ENCODE peak calls at places on chromosomes 4 and X, in seven cellular contexts. W, A, Z, X, H, B and L are unnamed samples. For H3K4me1, the result is how much of the 10 kb centered on the place peaks cover.

GRCh38 chr4:4859010-4859798 is at the start of gene MSX1:
- DNase-seq in X (peak), Z (peak), W (peak), B (no peak), H (peak), A (peak), L (peak)

GRCh38 chrX:102044496-102044895 is 81.0 kb upstream of the TCEAL2 start:
- DNase-seq in W (no peak), H (no peak), A (no peak), X (no peak), B (no peak), Z (no peak), L (no peak)

GRCh38 chr4:13984996-13985780 is 357.7 kb upstream of the BOD1L1 start:
- DNase-seq in W (no peak), B (no peak), H (peak), Z (no peak), X (no peak), A (no peak), L (no peak)

GRCh38 chrX:20189171-20189570 is 47.5 kb upstream of the EIF1AX start:
- DNase-seq in A (no peak), X (no peak), W (no peak), Z (no peak), B (no peak), H (no peak), L (no peak)

GRCh38 chr4:74621616-74622015 is 172.7 kb downstream of the BTC start:
- DNase-seq in X (no peak), Z (no peak), W (no peak), B (no peak), A (no peak), H (no peak), L (no peak)

GRCh38 chrX:43166874-43167273 is 388.9 kb upstream of the PPP1R2C start:
- DNase-seq in B (no peak), X (no peak), H (no peak), A (no peak), Z (no peak), W (no peak), L (no peak)

GRCh38 chr4:134708616-134709015 is 507.0 kb upstream of the PABPC4L start:
- DNase-seq in A (no peak), W (no peak), Z (no peak), X (no peak), B (no peak), H (no peak), L (no peak)

GRCh38 chr4:30716158-30716557 is 4.0 kb upstream of the PCDH7 start:
- DNase-seq in W (peak), X (peak), Z (no peak), H (peak), B (no peak), A (peak), L (no peak)

GRCh38 chrX:141341341-141341740 is 99.0 kb upstream of the SPANXC start:
- DNase-seq in B (no peak), A (no peak), X (peak), W (no peak), H (peak), Z (no peak), L (no peak)

GRCh38 chr4:153014460-153014859 is 78.3 kb downstream of the FHDC1 start:
- DNase-seq in A (no peak), Z (no peak), X (no peak), W (no peak), B (peak), H (peak), L (no peak)

GRCh38 chrX:15405846-15406245 is 21.6 kb upstream of the VEGFD start:
- DNase-seq in X (peak), Z (no peak), W (no peak), B (no peak), A (no peak), H (no peak), L (no peak)

GRCh38 chr4:165580379-165580905 is 201.6 kb downstream of the CPE start:
- DNase-seq in W (peak), H (no peak), X (peak), A (no peak), B (peak), Z (no peak), L (no peak)

GRCh38 chr4:79235074-79235473 is 90.8 kb downstream of the NAA11 start:
- DNase-seq in W (no peak), H (no peak), B (no peak), A (no peak), X (no peak), Z (no peak), L (no peak)

GRCh38 chrX:103730147-103730546 is 19.4 kb downstream of the TMEM31 start:
- DNase-seq in Z (no peak), W (no peak), A (no peak), B (no peak), H (no peak), X (no peak), L (no peak)

GRCh38 chr4:57945298-57945697 is 835.1 kb upstream of the IGFBP7 start:
- DNase-seq in X (no peak), W (no peak), H (no peak), A (no peak), Z (no peak), B (no peak), L (no peak)

GRCh38 chr4:47990145-47990544 is 26.3 kb downstream of the CNGA1 start:
- DNase-seq in A (no peak), X (no peak), H (no peak), Z (no peak), W (peak), B (no peak), L (no peak)

GRCh38 chr4:110049951-110050925 is 137.6 kb downstream of the EGF start:
- DNase-seq in X (peak), W (peak), Z (no peak), A (peak), H (peak), B (no peak), L (no peak)

GRCh38 chrX:123846598-123847038 is 13.2 kb upstream of the XIAP start:
- DNase-seq in W (no peak), B (peak), Z (no peak), X (peak), A (no peak), H (peak), L (no peak)

GRCh38 chr4:123832173-123833026 is 435.8 kb downstream of the SPRY1 start:
- DNase-seq in H (peak), X (peak), A (no peak), B (peak), W (peak), Z (no peak), L (no peak)

GRCh38 chr4:154566639-154567204 is 3.9 kb downstream of the FGB start:
- DNase-seq in W (no peak), Z (no peak), H (peak), B (no peak), A (no peak), X (no peak), L (no peak)

GRCh38 chr4:87498446-87498900 is 30.7 kb downstream of the SPARCL1 start:
- DNase-seq in W (no peak), H (peak), X (peak), B (no peak), Z (no peak), A (no peak), L (no peak)

GRCh38 chr4:73406548-73406875 is 2.4 kb downstream of the ALB start:
- DNase-seq in X (no peak), W (no peak), A (no peak), H (no peak), Z (no peak), B (no peak), L (no peak)

GRCh38 chrX:65871671-65872311 is 168.1 kb downstream of the VSIG4 start:
- DNase-seq in W (peak), A (no peak), H (no peak), B (peak), Z (peak), X (no peak), L (peak)

GRCh38 chr4:126057371-126057770 is 742.6 kb downstream of the FAT4 start:
- DNase-seq in B (no peak), H (no peak), Z (no peak), A (no peak), W (no peak), X (no peak), L (no peak)

GRCh38 chr4:67483868-67484602 is 61.3 kb downstream of the CENPC start:
- DNase-seq in Z (no peak), A (no peak), H (peak), W (peak), B (no peak), X (peak), L (peak)

GRCh38 chrX:30653415-30654131 is at the start of gene GK:
- DNase-seq in W (no peak), A (peak), B (no peak), X (peak), Z (no peak), H (peak), L (peak)

GRCh38 chr4:159206427-159206871 is 103.6 kb downstream of the RAPGEF2 start:
- DNase-seq in W (no peak), A (no peak), B (no peak), H (peak), X (peak), Z (no peak), L (no peak)

GRCh38 chrX:135596495-135596894 is 76.0 kb downstream of the INTS6L start:
- DNase-seq in A (peak), W (peak), Z (peak), X (peak), H (peak), B (peak), L (peak)

GRCh38 chr4:131381055-131381454 is 1768.0 kb upstream of the PCDH10 start:
- DNase-seq in W (no peak), H (no peak), Z (no peak), X (no peak), B (no peak), A (no peak), L (no peak)

GRCh38 chr4:25949166-25949748 is 35.2 kb downstream of the SMIM20 start:
- DNase-seq in W (peak), A (peak), B (no peak), Z (no peak), H (no peak), X (peak), L (peak)

GRCh38 chr4:54781771-54782170 is 124.0 kb downstream of the KIT start:
- DNase-seq in X (no peak), H (no peak), A (no peak), W (no peak), B (no peak), Z (no peak), L (no peak)

GRCh38 chr4:136637071-136637777 is 895.1 kb downstream of the PCDH18 start:
- DNase-seq in W (peak), Z (peak), X (peak), B (no peak), H (peak), A (peak), L (peak)

GRCh38 chr4:3047464-3048286 is 26.7 kb downstream of the HTT-AS start:
- DNase-seq in H (peak), A (peak), Z (peak), B (peak), X (peak), W (peak), L (peak)

GRCh38 chr4:138562544-138562961 is 320.4 kb upstream of the SLC7A11 start:
- DNase-seq in Z (no peak), X (peak), B (no peak), W (no peak), A (no peak), H (peak), L (no peak)

GRCh38 chr4:2852481-2852881 is 8.8 kb downstream of the ADD1 start:
- DNase-seq in W (no peak), B (no peak), A (no peak), Z (no peak), X (no peak), H (no peak), L (no peak)

GRCh38 chrX:21993265-21993664 is 38.9 kb upstream of the PHEX start:
- DNase-seq in X (no peak), B (no peak), Z (no peak), A (no peak), W (no peak), H (no peak), L (no peak)

GRCh38 chr4:8388471-8388870 is 52.1 kb downstream of the ACOX3 start:
- DNase-seq in H (no peak), X (no peak), Z (no peak), A (no peak), W (no peak), B (no peak), L (no peak)
- H3K4me1 ChIP-seq in H (under half), X (under half), Z (under half), A (under half), W (under half), B (under half), L (under half)

GRCh38 chrX:2693526-2694002 is 2.5 kb downstream of the CD99 start:
- DNase-seq in Z (no peak), A (no peak), X (peak), B (no peak), W (no peak), H (no peak), L (no peak)
- H3K18ac ChIP-seq in Z (no peak), A (peak), X (peak), B (no peak), W (no peak), H (no peak), L (no peak)

GRCh38 chrX:39766882-39767281 is 330.9 kb downstream of the BCOR start:
- DNase-seq in B (no peak), X (no peak), W (no peak), Z (no peak), A (no peak), H (no peak), L (no peak)
- H3K4me1 ChIP-seq in B (under half), X (under half), W (under half), Z (under half), A (under half), H (under half), L (under half)

DNA sequence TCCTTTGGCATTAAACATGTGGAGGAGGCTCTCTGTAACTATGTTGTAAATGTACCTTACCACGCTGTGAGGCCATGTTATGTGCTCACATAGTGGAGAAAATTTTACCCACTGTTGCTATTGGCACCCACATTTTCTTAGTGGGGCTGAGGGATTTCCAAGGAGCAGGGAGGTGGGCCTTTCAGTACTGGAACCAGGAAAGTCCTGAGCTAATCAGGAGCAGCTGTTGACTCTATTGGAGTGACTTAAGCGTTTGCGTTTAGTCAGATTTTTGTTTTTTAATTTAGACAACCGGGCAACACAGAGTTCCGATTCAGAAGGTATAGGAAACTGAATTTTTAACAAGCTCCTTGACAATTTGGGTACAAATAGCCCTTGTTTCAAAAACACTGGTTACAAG is 30.7 kb upstream of the WDR17 start:
- DNase-seq in A (no peak), W (no peak), Z (no peak), X (no peak), B (no peak), H (no peak), L (no peak)
- H3K18ac ChIP-seq in A (no peak), W (no peak), Z (no peak), X (no peak), B (no peak), H (no peak), L (no peak)

GRCh38 chr4:17066241-17066640 is 167.8 kb upstream of the LDB2 start:
- DNase-seq in H (peak), W (peak), B (no peak), X (peak), A (no peak), Z (no peak), L (no peak)

GRCh38 chr4:17064959-17065358 is 166.5 kb upstream of the LDB2 start:
- DNase-seq in A (no peak), W (no peak), Z (no peak), H (no peak), X (no peak), B (no peak), L (no peak)

GRCh38 chr4:17066972-17067371 is 168.5 kb upstream of the LDB2 start:
- DNase-seq in H (peak), W (peak), Z (no peak), A (no peak), B (peak), X (peak), L (no peak)

GRCh38 chr4:17065821-17066220 is 167.4 kb upstream of the LDB2 start:
- DNase-seq in B (no peak), H (no peak), Z (no peak), X (no peak), W (no peak), A (no peak), L (no peak)

GRCh38 chr4:17063870-17064269 is 165.4 kb upstream of the LDB2 start:
- DNase-seq in W (no peak), X (no peak), Z (no peak), B (no peak), A (no peak), H (peak), L (no peak)
- H3K4me1 ChIP-seq in W (under half), X (under half), Z (under half), B (under half), A (under half), H (under half), L (under half)

GRCh38 chrX:46382595-46382994 is 162.6 kb downstream of the ZNF674 start:
- DNase-seq in X (no peak), H (no peak), Z (no peak), A (no peak), W (no peak), B (no peak), L (no peak)

GRCh38 chrX:46381630-46382029 is 163.6 kb downstream of the ZNF674 start:
- DNase-seq in Z (no peak), A (peak), W (peak), X (peak), B (no peak), H (peak), L (peak)

GRCh38 chrX:46383006-46383405 is 162.2 kb downstream of the ZNF674 start:
- DNase-seq in B (no peak), X (no peak), Z (no peak), H (no peak), W (no peak), A (no peak), L (no peak)

DNA sequence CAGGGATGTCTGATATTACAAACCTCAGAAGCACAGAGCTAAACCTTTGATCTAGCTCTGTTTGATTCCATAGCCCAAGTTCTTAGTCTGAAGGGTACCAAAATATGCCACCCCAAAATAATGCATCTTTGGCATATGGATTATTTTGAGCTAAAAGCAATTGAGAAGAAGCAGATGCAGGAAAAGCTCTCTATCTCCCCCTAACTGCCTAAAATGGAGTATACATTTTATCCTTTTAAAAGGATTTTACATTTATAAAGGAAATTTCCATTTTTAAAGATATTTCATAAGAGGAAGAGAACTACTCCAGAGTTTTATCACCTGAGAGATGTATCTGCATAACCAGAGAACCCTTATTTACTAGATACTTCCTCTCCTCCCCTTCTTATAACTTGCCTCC is 158.7 kb downstream of the ZNF674 start:
- DNase-seq in A (no peak), X (no peak), H (no peak), B (no peak), W (no peak), Z (no peak), L (no peak)
- H3K18ac ChIP-seq in A (no peak), X (no peak), H (no peak), B (no peak), W (no peak), Z (no peak), L (no peak)